ENCODE peak calls at places on chromosome X, in eight cellular contexts. B is left lung; V is GM23338; J is CD8-positive, alpha-beta memory T cell; T is sigmoid colon; W is A549; F is Peyer's patch; L is mammary epithelial cell. R is an unnamed sample. For H3K4me1, the result is how much of the 10 kb centered on the place peaks cover.

GRCh38 chrX:12970691-12971202 is 4.2 kb upstream of the TMSB4X start:
- DNase-seq in B (no peak), V (peak), J (no peak), T (no peak), W (no peak), F (no peak), L (no peak), R (no peak)

GRCh38 chrX:153989971-153990655 is 17.6 kb downstream of the TMEM187 start:
- DNase-seq in B (no peak), V (no peak), J (no peak), T (no peak), W (no peak), F (no peak), L (no peak), R (no peak)

GRCh38 chrX:130109429-130110378 is 593 bp downstream of the ELF4 start:
- DNase-seq in B (peak), V (peak), J (no peak), T (peak), W (peak), F (no peak), L (no peak), R (no peak)

GRCh38 chrX:15206306-15206705 is 63.6 kb downstream of the ASB9 start:
- DNase-seq in B (no peak), V (no peak), J (no peak), T (no peak), W (no peak), F (no peak), L (no peak), R (no peak)

GRCh38 chrX:114583646-114584433 is at the start of gene HTR2C:
- DNase-seq in B (no peak), V (peak), J (no peak), T (no peak), W (no peak), F (no peak), L (no peak), R (no peak)

GRCh38 chrX:1925053-1925481 is 310.2 kb downstream of the ASMT start:
- DNase-seq in B (no peak), V (peak), J (no peak), T (no peak), W (no peak), F (no peak), L (no peak), R (no peak)

GRCh38 chrX:103556941-103557340 is 28.4 kb upstream of the TCEAL4 start:
- DNase-seq in B (no peak), V (peak), J (no peak), T (no peak), W (no peak), F (no peak), L (peak), R (no peak)

GRCh38 chrX:34978171-34978570 is 35.6 kb downstream of the FAM47B start:
- DNase-seq in B (peak), V (no peak), J (no peak), T (no peak), W (no peak), F (no peak), L (no peak), R (no peak)

GRCh38 chrX:108019382-108019857 is 25.4 kb upstream of the VSIG1 start:
- DNase-seq in B (no peak), V (no peak), J (no peak), T (no peak), W (no peak), F (no peak), L (no peak), R (no peak)

GRCh38 chrX:99271641-99272040 is 1138.4 kb downstream of the PCDH19 start:
- DNase-seq in B (no peak), V (peak), J (no peak), T (no peak), W (no peak), F (no peak), L (no peak), R (no peak)

GRCh38 chrX:77953300-77953699 is 16.1 kb downstream of the PGAM4 start:
- DNase-seq in B (no peak), V (no peak), J (no peak), T (no peak), W (peak), F (no peak), L (no peak), R (no peak)

GRCh38 chrX:153573999-153574398 is 24.9 kb downstream of the CCNQ start:
- DNase-seq in B (no peak), V (peak), J (no peak), T (no peak), W (peak), F (no peak), L (no peak), R (no peak)

GRCh38 chrX:130055103-130055502 is 55.2 kb downstream of the ELF4 start:
- DNase-seq in B (no peak), V (no peak), J (no peak), T (no peak), W (no peak), F (no peak), L (no peak), R (no peak)

GRCh38 chrX:65451663-65452062 is 82.9 kb downstream of the LAS1L start:
- DNase-seq in B (no peak), V (peak), J (no peak), T (no peak), W (peak), F (no peak), L (peak), R (no peak)

GRCh38 chrX:74232859-74233258 is 71.1 kb upstream of the ZCCHC13 start:
- DNase-seq in B (no peak), V (peak), J (no peak), T (no peak), W (peak), F (no peak), L (peak), R (no peak)

GRCh38 chrX:87805829-87806490 is 288.4 kb downstream of the KLHL4 start:
- DNase-seq in B (no peak), V (peak), J (no peak), T (no peak), W (no peak), F (no peak), L (no peak), R (no peak)

GRCh38 chrX:18714910-18715309 is 7.5 kb downstream of the PPEF1 start:
- DNase-seq in B (no peak), V (no peak), J (no peak), T (no peak), W (peak), F (no peak), L (no peak), R (no peak)

GRCh38 chrX:154380153-154380552 is 1.1 kb downstream of the EMD start:
- DNase-seq in B (no peak), V (no peak), J (no peak), T (peak), W (no peak), F (no peak), L (no peak), R (peak)

GRCh38 chrX:18640686-18641085 is 31.2 kb downstream of the RS1 start:
- DNase-seq in B (no peak), V (peak), J (no peak), T (no peak), W (no peak), F (no peak), L (no peak), R (no peak)

GRCh38 chrX:16712116-16712824 is at the start of gene CTPS2:
- DNase-seq in B (peak), V (peak), J (peak), T (peak), W (peak), F (peak), L (peak), R (peak)

GRCh38 chrX:3371163-3371562 is 24.7 kb upstream of the MXRA5 start:
- DNase-seq in B (no peak), V (no peak), J (no peak), T (no peak), W (no peak), F (no peak), L (peak), R (no peak)
- H3K4me1 ChIP-seq in B (under half), V (under half), J (under half), T (under half), W (under half), F (under half), L (under half), R (under half)

DNA sequence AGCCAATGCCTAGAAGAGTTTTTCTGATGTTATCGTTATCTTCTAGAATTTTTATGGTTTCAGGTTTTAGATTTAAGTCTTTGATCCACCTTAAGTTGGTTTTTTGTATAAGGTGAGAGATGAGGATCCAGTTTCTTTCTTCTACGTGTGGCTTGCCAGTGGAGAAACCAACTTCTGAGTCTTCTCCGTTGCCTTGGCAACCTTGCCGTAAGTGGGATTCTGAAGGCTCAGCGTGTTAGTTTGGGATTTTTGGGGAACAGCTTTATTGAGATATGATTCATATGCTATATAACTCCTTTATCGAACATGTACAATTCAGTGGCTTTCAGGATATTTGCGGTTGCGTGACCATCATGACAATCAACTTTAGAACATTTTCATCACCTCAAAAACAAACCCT is 17.7 kb downstream of the SMS start:
- DNase-seq in B (no peak), V (no peak), J (no peak), T (no peak), W (no peak), F (no peak), L (no peak), R (no peak)
- H3K4me1 ChIP-seq in B (under half), V (under half), J (under half), T (under half), W (under half), F (under half), L (under half), R (under half)

DNA sequence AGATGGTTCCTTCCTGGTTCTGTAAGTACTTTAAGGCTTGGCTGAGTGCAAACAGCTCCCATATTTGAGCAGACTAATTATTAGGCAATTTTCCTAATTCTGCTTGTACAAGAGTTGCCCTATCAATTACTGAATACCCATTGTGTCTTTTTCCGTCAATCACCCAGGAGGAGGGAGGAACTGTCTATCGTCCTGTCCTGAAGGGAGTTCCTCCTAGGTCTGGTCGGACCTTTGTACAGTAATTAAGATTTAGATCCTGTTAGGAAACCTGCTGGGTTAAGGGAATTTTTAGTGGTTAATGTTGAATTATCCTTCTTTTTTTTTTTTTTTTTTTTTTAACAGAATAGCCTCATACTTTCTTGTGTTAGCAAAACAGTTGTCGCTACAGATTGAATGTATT is 130.1 kb downstream of the KDM6A start:
- DNase-seq in B (no peak), V (no peak), J (no peak), T (no peak), W (no peak), F (no peak), L (no peak), R (no peak)
- H3K4me1 ChIP-seq in B (under half), V (under half), J (under half), T (under half), W (under half), F (under half), L (under half), R (under half)

GRCh38 chrX:150577174-150577573 is 8.8 kb downstream of the MTM1 start:
- DNase-seq in B (no peak), V (no peak), J (no peak), T (no peak), W (peak), F (no peak), L (no peak), R (no peak)
- H3K4me1 ChIP-seq in B (under half), V (under half), J (half or more), T (under half), W (half or more), F (under half), L (under half), R (under half)

GRCh38 chrX:40083120-40083978 is 14.4 kb downstream of the BCOR start:
- DNase-seq in B (peak), V (peak), J (no peak), T (no peak), W (no peak), F (no peak), L (peak), R (peak)

GRCh38 chrX:40085086-40085551 is 12.6 kb downstream of the BCOR start:
- DNase-seq in B (no peak), V (no peak), J (no peak), T (no peak), W (no peak), F (no peak), L (no peak), R (no peak)

GRCh38 chrX:40085714-40086113 is 12.0 kb downstream of the BCOR start:
- DNase-seq in B (no peak), V (no peak), J (no peak), T (no peak), W (no peak), F (no peak), L (no peak), R (no peak)

GRCh38 chrX:40083979-40084359 is 13.8 kb downstream of the BCOR start:
- DNase-seq in B (no peak), V (no peak), J (no peak), T (no peak), W (no peak), F (no peak), L (no peak), R (no peak)

GRCh38 chrX:40084471-40084870 is 13.3 kb downstream of the BCOR start:
- DNase-seq in B (no peak), V (no peak), J (no peak), T (no peak), W (no peak), F (no peak), L (no peak), R (no peak)
- H3K4me1 ChIP-seq in B (under half), V (half or more), J (under half), T (half or more), W (under half), F (under half), L (under half), R (under half)

GRCh38 chrX:71579990-71580380 is 1.7 kb downstream of the GCNA start:
- DNase-seq in B (no peak), V (no peak), J (no peak), T (no peak), W (no peak), F (no peak), L (no peak), R (no peak)

GRCh38 chrX:71581210-71581609 is 3.0 kb downstream of the GCNA start:
- DNase-seq in B (no peak), V (no peak), J (no peak), T (no peak), W (no peak), F (no peak), L (no peak), R (no peak)

GRCh38 chrX:71577682-71578081 is 555 bp upstream of the GCNA start:
- DNase-seq in B (no peak), V (no peak), J (no peak), T (no peak), W (no peak), F (no peak), L (no peak), R (no peak)

GRCh38 chrX:71579136-71579989 is 1.1 kb downstream of the GCNA start:
- DNase-seq in B (no peak), V (peak), J (no peak), T (no peak), W (no peak), F (no peak), L (no peak), R (no peak)

DNA sequence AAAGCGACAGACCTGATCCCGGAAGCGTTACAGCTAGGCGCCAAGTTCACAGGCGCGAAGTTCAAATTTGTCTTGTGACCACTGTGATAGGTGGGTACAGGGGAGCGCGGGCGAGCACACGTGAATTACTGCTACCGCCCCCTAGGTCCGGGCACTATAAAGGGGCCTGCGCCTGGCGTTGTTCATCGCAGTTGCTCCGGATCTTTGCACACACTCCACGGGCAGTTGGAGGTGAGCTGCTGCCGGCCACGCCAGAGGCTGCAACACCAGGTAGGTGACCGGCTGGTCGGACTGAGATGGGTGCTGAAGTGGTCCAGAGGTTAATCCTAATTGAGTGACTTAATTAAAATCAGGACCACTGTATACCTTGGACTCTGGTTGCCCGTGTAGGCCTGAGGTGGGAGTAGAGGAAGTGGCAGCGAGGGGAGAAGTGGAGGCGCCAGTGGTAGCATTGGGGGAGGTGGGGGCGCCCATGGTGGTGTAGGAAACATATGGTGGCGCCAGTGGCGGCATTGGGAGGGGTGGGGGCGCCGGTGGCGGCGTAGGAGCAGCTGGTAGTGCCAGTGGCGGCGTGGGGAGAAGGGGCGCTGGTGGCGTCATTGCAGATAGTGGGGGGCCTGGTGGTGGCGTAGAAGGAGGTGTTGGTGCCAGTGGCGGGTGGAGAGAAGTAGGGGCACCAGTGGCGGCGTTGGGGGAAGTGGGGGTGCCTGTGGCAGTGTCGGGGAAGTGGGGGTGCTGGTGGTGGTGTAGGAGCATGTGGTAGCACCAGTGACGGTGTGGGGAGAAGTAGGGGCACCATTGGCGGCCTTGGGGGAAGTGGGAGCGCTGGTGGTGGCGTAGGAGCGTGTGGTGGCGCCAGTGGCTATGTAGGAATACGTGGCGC is at the start of gene GCNA:
- DNase-seq in B (no peak), V (no peak), J (no peak), T (no peak), W (no peak), F (no peak), L (no peak), R (no peak)
- H3K4me1 ChIP-seq in B (under half), V (under half), J (under half), T (under half), W (under half), F (under half), L (under half), R (under half)

GRCh38 chrX:110755061-110755460 is 40.6 kb downstream of the CHRDL1 start:
- DNase-seq in B (no peak), V (no peak), J (no peak), T (no peak), W (no peak), F (no peak), L (no peak), R (no peak)

GRCh38 chrX:110755611-110756010 is 40.0 kb downstream of the CHRDL1 start:
- DNase-seq in B (no peak), V (no peak), J (no peak), T (no peak), W (no peak), F (no peak), L (no peak), R (no peak)

GRCh38 chrX:110748256-110748811 is 47.3 kb downstream of the CHRDL1 start:
- DNase-seq in B (no peak), V (no peak), J (no peak), T (no peak), W (no peak), F (no peak), L (no peak), R (no peak)

GRCh38 chrX:110746014-110746413 is 49.6 kb downstream of the CHRDL1 start:
- DNase-seq in B (no peak), V (no peak), J (no peak), T (no peak), W (no peak), F (no peak), L (no peak), R (no peak)

DNA sequence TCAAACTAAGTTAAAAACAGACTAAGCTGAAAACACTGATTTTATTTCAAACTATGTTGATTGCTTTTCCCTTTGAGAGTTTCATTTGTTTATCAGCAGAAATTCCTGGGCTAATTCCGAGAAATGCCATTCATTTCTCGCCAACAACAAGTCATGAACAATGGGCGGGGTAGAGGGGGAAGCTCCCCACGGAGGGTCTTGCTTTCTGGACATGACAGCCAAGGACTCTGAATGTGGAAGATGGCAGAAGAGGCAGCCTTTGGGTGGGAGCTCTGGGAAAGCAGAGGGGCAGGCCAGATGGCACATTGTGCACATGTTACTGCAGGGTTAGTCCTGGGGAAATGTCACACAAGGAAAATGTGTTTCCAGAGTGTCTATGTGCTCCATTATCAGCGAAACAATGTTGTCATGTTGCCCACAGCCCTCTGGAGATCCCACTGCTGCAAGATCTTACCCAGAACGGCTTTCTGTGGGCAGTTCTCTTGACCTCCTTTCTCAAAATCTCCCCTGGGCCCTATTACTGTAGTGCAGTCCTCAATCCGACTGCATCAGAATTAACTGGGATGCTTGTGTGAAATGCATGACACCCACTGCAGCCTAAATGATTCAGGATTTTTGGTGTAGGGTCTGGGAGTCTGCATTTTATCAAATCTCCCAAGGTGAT is 45.0 kb downstream of the CHRDL1 start:
- DNase-seq in B (no peak), V (no peak), J (no peak), T (no peak), W (no peak), F (no peak), L (no peak), R (no peak)
- H3K4me1 ChIP-seq in B (under half), V (under half), J (under half), T (under half), W (under half), F (under half), L (under half), R (under half)

GRCh38 chrX:56763556-56764152 is 34.6 kb downstream of the NBDY start:
- DNase-seq in B (no peak), V (peak), J (no peak), T (peak), W (no peak), F (no peak), L (peak), R (no peak)

GRCh38 chrX:56764153-56764974 is 35.3 kb downstream of the NBDY start:
- DNase-seq in B (no peak), V (peak), J (peak), T (peak), W (peak), F (peak), L (peak), R (no peak)

GRCh38 chrX:56764975-56765791 is 36.1 kb downstream of the NBDY start:
- DNase-seq in B (no peak), V (no peak), J (no peak), T (peak), W (no peak), F (peak), L (no peak), R (peak)

GRCh38 chrX:56766554-56767412 is 37.7 kb downstream of the NBDY start:
- DNase-seq in B (no peak), V (no peak), J (no peak), T (peak), W (no peak), F (no peak), L (no peak), R (peak)

GRCh38 chrX:56765816-56766553 is 36.9 kb downstream of the NBDY start:
- DNase-seq in B (no peak), V (no peak), J (no peak), T (peak), W (no peak), F (no peak), L (no peak), R (peak)
- H3K4me1 ChIP-seq in B (under half), V (under half), J (under half), T (under half), W (under half), F (under half), L (under half), R (under half)